ENCODE peak calls at places on chromosomes 13 and 19, in five cellular contexts. Z, D, R, J and B are unnamed samples.

GRCh38 chr13:106297283-106297682 is 238.2 kb downstream of the EFNB2 start:
- DNase-seq in Z (no peak), D (no peak), R (no peak), J (no peak), B (no peak)

GRCh38 chr13:80458546-80458945 is 117.6 kb upstream of the SPRY2 start:
- DNase-seq in Z (no peak), D (no peak), R (no peak), J (no peak), B (no peak)

GRCh38 chr19:39913682-39914333 is 20.6 kb downstream of the FCGBP start:
- DNase-seq in Z (no peak), D (no peak), R (no peak), J (no peak), B (no peak)

GRCh38 chr19:34480491-34480890 is 1.1 kb upstream of the WTIP start:
- DNase-seq in Z (no peak), D (no peak), R (no peak), J (no peak), B (no peak)

GRCh38 chr13:94362411-94362909 is 117.0 kb downstream of the DCT start:
- DNase-seq in Z (peak), D (no peak), R (peak), J (peak), B (peak)

GRCh38 chr19:18543814-18544475 is 572 bp upstream of the FKBP8 start:
- DNase-seq in Z (peak), D (peak), R (peak), J (peak), B (peak)

GRCh38 chr13:88958821-88959220 is 1287.7 kb downstream of the SLITRK5 start:
- DNase-seq in Z (no peak), D (no peak), R (no peak), J (no peak), B (no peak)

GRCh38 chr13:47109028-47109427 is 212.2 kb upstream of the HTR2A start:
- DNase-seq in Z (no peak), D (no peak), R (peak), J (no peak), B (no peak)

GRCh38 chr19:54882758-54883157 is 8.7 kb downstream of the FCAR start:
- DNase-seq in Z (no peak), D (no peak), R (peak), J (no peak), B (no peak)

GRCh38 chr19:8552810-8553209 is 24.4 kb downstream of the MYO1F start:
- DNase-seq in Z (no peak), D (no peak), R (peak), J (no peak), B (no peak)